ENCODE peak calls at places on chromosome 5, in nine cellular contexts. O is naive thymus-derived CD4-positive, alpha-beta T cell; E is pancreas; J is lower leg skin; U is choroid plexus epithelial cell; X is astrocyte; M is HCT116; S is coronary artery; F is aorta. V is an unnamed sample.

GRCh38 chr5:176784218-176785165 is 25.9 kb upstream of the UNC5A start:
- DNase-seq in O (no peak), E (peak), J (no peak), U (peak), X (peak), M (peak), S (no peak), F (peak), V (no peak)

GRCh38 chr5:9479361-9479760 is 66.5 kb downstream of the SEMA5A start:
- DNase-seq in O (no peak), E (no peak), J (no peak), U (peak), X (peak), M (no peak), S (no peak), F (no peak), V (no peak)

GRCh38 chr5:122259995-122260394 is 52.0 kb upstream of the SNCAIP start:
- DNase-seq in O (no peak), E (no peak), J (no peak), U (peak), X (peak), M (no peak), S (no peak), F (no peak), V (no peak)

GRCh38 chr5:149274964-149275363 is 3.3 kb downstream of the AFAP1L1 start:
- DNase-seq in O (no peak), E (no peak), J (no peak), U (no peak), X (no peak), M (no peak), S (no peak), F (no peak), V (no peak)

GRCh38 chr5:2581418-2581817 is 170.1 kb downstream of the IRX2 start:
- DNase-seq in O (no peak), E (no peak), J (no peak), U (no peak), X (no peak), M (no peak), S (no peak), F (no peak), V (no peak)

GRCh38 chr5:50738864-50739263 is 72.4 kb downstream of the PARP8 start:
- DNase-seq in O (no peak), E (no peak), J (no peak), U (peak), X (no peak), M (no peak), S (no peak), F (no peak), V (no peak)

GRCh38 chr5:177356756-177357458 is 817 bp upstream of the RGS14 start:
- DNase-seq in O (no peak), E (peak), J (no peak), U (no peak), X (no peak), M (no peak), S (no peak), F (no peak), V (no peak)

GRCh38 chr5:68894673-68895072 is 199.1 kb upstream of the SLC30A5 start:
- DNase-seq in O (no peak), E (no peak), J (no peak), U (peak), X (no peak), M (no peak), S (no peak), F (no peak), V (peak)

GRCh38 chr5:172045315-172045632 is 38.8 kb upstream of the FBXW11 start:
- DNase-seq in O (no peak), E (no peak), J (no peak), U (no peak), X (no peak), M (no peak), S (peak), F (no peak), V (no peak)

GRCh38 chr5:124906339-124907097 is 160.1 kb upstream of the ZNF608 start:
- DNase-seq in O (no peak), E (no peak), J (peak), U (peak), X (peak), M (no peak), S (peak), F (no peak), V (no peak)

GRCh38 chr5:156476704-156477103 is 149.7 kb downstream of the SGCD start:
- DNase-seq in O (no peak), E (no peak), J (no peak), U (no peak), X (no peak), M (no peak), S (no peak), F (no peak), V (no peak)

GRCh38 chr5:121182788-121183490 is 668.7 kb upstream of the FTMT start:
- DNase-seq in O (no peak), E (no peak), J (no peak), U (no peak), X (peak), M (no peak), S (no peak), F (no peak), V (no peak)

GRCh38 chr5:159017787-159018186 is 81.9 kb downstream of the EBF1 start:
- DNase-seq in O (no peak), E (no peak), J (no peak), U (peak), X (peak), M (no peak), S (no peak), F (peak), V (no peak)

GRCh38 chr5:170632985-170633234 is 129.1 kb downstream of the KCNIP1 start:
- DNase-seq in O (peak), E (no peak), J (no peak), U (no peak), X (no peak), M (no peak), S (peak), F (peak), V (no peak)

GRCh38 chr5:170745481-170746061 is 38.0 kb upstream of the GABRP start:
- DNase-seq in O (no peak), E (peak), J (no peak), U (peak), X (no peak), M (no peak), S (no peak), F (no peak), V (no peak)

GRCh38 chr5:171999100-171999499 is 7.3 kb downstream of the FBXW11 start:
- DNase-seq in O (no peak), E (no peak), J (no peak), U (no peak), X (no peak), M (no peak), S (no peak), F (no peak), V (no peak)

GRCh38 chr5:68187268-68188055 is 28.1 kb upstream of the PIK3R1 start:
- DNase-seq in O (no peak), E (no peak), J (no peak), U (peak), X (peak), M (no peak), S (no peak), F (peak), V (no peak)

GRCh38 chr5:160930361-160930760 is 78.3 kb upstream of the ATP10B start:
- DNase-seq in O (no peak), E (no peak), J (no peak), U (peak), X (peak), M (no peak), S (no peak), F (no peak), V (no peak)

GRCh38 chr5:113693205-113693553 is 179.7 kb downstream of the YTHDC2 start:
- DNase-seq in O (no peak), E (no peak), J (no peak), U (peak), X (no peak), M (no peak), S (no peak), F (no peak), V (no peak)

GRCh38 chr5:133995341-133995740 is 9.4 kb downstream of the VDAC1 start:
- DNase-seq in O (no peak), E (no peak), J (no peak), U (peak), X (no peak), M (no peak), S (no peak), F (no peak), V (no peak)

GRCh38 chr5:6636293-6636692 is 3.1 kb downstream of the SRD5A1 start:
- DNase-seq in O (no peak), E (peak), J (peak), U (no peak), X (no peak), M (no peak), S (no peak), F (no peak), V (no peak)

GRCh38 chr5:3694819-3695218 is 99.2 kb downstream of the IRX1 start:
- DNase-seq in O (no peak), E (no peak), J (no peak), U (no peak), X (peak), M (no peak), S (no peak), F (no peak), V (no peak)

GRCh38 chr5:150780816-150781221 is 2.3 kb downstream of the SMIM3 start:
- DNase-seq in O (no peak), E (no peak), J (no peak), U (peak), X (peak), M (no peak), S (no peak), F (no peak), V (no peak)
- H3K4me3 ChIP-seq in O (no peak), E (no peak), J (no peak), U (peak), X (no peak), M (no peak), S (peak), F (no peak), V (peak)

GRCh38 chr5:91556-92263 is at the start of gene PLEKHG4B:
- DNase-seq in O (no peak), E (no peak), J (no peak), U (no peak), X (peak), M (no peak), S (peak), F (no peak), V (peak)
- H3K4me3 ChIP-seq in O (no peak), E (peak), J (peak), U (peak), X (peak), M (no peak), S (peak), F (peak), V (peak)

DNA sequence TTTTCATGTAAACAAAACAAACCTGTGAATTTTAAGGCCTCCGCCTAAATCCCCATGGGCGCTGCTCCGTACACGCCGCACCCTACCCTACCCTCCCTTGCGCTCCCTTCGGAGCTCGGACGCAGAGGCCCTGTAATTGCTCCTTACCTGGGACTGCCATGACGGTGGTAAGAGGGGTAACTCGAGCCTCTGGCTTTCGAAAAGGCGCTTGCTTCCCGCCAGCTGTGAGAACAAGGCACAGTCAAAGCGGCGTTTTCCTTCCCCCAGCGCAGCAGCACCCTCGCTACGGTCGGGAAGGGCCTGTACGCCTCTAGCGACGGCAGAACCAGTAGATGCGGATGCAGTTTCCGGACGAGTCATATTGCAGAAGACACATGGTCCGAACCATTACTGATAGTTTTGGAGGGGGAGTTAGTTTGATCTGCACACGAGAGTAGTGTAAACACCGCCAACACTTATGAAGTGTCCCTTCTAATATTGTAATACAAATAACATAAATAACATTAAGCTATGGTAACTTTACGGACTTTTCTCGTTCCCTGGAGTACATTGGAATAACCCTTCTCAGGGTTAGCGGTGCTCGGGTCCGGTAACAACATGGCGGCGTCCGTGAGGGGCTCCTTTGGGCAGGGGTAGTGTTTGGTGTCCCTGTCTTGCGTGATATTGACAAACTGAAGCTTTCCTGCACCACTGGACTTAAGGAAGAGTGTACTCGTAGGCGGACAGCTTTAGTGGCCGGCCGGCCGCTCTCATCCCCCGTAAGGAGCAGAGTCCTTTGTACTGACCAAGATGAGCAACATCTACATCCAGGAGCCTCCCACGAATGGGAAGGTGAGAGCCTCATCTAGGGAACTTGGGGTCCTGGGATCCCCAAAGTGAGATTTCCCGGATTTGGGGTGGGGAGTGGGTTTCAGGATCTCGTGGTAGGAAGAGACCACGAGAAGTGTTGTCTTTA is at the start of the genes CWC27 and SREK1IP1:
- DNase-seq in O (peak), E (peak), J (peak), U (peak), X (peak), M (peak), S (peak), F (peak), V (peak)
- H3K4me3 ChIP-seq in O (peak), E (peak), J (peak), U (peak), X (peak), M (peak), S (peak), F (peak), V (peak)

GRCh38 chr5:93141969-93142368 is 439.1 kb downstream of the NR2F1-AS1 start:
- DNase-seq in O (no peak), E (no peak), J (no peak), U (peak), X (no peak), M (no peak), S (no peak), F (no peak), V (no peak)
- H3K4me3 ChIP-seq in O (no peak), E (no peak), J (no peak), U (no peak), X (no peak), M (no peak), S (no peak), F (no peak), V (no peak)

GRCh38 chr5:174532453-174533126 is 191.8 kb upstream of the MSX2 start:
- DNase-seq in O (no peak), E (no peak), J (peak), U (peak), X (peak), M (peak), S (peak), F (peak), V (peak)
- H3K4me3 ChIP-seq in O (no peak), E (no peak), J (no peak), U (peak), X (peak), M (peak), S (peak), F (no peak), V (no peak)

DNA sequence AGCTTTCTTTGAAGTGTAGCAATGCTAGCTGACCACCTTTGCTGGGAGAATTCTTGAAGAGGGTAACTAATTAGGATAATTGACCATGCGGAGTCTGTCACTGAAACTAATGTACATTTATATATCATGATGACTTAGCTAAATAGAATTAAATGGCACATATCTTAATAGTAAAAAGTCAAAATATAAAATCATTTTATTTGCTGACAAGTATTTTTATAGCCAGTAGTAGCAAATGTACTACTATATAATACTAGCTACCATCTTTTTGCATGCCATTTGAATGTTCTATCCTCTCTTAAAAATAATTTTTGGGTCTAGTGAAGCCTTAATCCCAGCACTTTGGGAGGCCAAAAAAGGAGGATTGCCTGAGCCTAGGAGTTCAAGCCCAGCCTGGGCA is 605.8 kb upstream of the COX7C start:
- DNase-seq in O (no peak), E (no peak), J (no peak), U (no peak), X (no peak), M (no peak), S (no peak), F (no peak), V (no peak)
- H3K4me3 ChIP-seq in O (no peak), E (no peak), J (no peak), U (no peak), X (no peak), M (no peak), S (no peak), F (no peak), V (no peak)

DNA sequence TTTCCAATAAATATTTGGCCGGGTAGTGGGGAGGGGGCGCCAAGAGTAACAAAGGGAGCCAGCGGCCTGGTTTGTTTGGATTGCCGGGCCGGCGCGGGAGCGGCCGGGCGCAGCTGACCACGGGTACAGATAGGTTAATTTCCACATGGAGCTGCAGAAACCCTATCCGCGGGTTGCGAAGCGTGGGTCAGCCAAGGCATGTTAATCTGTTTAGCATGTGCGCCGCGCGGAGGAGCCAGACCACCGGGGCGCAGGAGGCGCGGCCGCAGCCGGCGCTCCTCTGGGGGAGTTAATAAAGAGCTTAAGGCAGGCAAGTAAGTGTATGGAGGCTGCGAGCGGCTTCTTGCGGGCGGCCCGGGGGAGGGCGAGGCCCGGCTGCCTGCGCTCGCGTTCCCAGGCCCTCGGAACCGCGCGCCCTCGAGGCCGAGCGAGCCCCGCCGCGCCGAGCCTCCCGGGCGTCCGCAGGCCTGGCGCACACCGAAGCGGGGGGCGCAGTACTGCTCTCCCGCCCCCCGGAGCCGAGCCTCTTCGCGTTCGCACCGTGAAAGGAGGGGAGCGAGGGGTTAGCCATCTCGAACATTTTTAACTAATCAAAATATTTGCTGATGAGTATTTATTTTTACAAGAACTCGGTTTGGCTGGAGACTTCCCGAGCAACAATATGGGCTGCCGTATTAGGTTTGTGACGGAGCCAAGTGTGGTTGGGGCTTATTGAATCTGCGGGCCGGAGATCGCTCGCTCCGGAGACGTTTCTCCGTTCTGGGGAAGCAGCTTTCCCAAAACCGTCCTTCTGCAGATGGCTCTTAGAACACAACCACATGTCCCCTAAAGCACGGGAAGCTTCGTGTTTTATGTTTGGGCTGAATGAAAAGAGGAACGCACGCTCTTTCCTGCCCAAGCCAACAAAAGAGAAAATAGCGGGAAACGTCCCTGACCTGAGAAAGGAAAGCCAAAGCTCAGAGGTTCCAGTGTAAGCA is 28.9 kb downstream of the FOXD1 start:
- DNase-seq in O (no peak), E (peak), J (no peak), U (peak), X (peak), M (no peak), S (no peak), F (peak), V (no peak)
- H3K4me3 ChIP-seq in O (no peak), E (peak), J (no peak), U (peak), X (peak), M (no peak), S (peak), F (no peak), V (no peak)

GRCh38 chr5:137497396-137498290 is 1.5 kb downstream of the SPOCK1 start:
- DNase-seq in O (no peak), E (no peak), J (no peak), U (no peak), X (no peak), M (no peak), S (no peak), F (no peak), V (peak)
- H3K4me3 ChIP-seq in O (no peak), E (no peak), J (peak), U (no peak), X (peak), M (no peak), S (peak), F (no peak), V (no peak)

GRCh38 chr5:132371603-132371994 is 2.1 kb downstream of the SLC22A5 start:
- DNase-seq in O (no peak), E (no peak), J (no peak), U (no peak), X (no peak), M (no peak), S (no peak), F (no peak), V (no peak)
- H3K4me3 ChIP-seq in O (no peak), E (no peak), J (no peak), U (no peak), X (no peak), M (no peak), S (no peak), F (no peak), V (no peak)

DNA sequence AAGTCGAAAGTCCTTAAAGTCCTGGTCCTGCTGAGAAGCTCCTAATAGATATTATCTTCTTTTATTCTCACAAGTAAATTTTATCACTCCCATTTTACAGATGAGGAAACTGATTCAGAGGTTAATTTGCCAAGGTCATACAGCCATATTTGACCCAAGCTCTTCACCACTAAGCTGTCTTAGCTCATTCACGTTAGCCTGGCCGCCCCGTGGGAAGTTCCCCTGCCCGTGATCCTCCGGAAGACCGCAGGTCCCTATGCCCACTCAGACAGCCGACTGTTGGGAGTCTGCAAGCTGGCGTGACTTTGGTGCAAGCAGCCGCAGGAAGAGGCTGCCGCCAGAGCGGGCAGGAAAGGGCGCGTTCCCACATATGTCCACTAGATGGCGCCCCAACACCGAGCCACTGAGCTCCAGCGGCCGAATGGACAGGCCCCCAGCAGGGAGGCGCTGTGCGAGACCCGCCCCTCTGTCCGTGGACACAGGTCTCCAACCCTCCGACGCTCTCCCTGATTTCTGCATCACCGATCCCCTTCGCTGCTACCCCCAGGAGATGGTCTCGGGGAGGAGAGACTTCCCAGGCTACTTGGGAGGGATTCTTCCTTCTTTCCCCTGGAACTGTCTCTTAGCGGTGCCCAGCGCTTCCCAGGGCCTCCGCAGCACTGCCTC is 10.0 kb upstream of the ARAP3 start:
- DNase-seq in O (peak), E (peak), J (peak), U (peak), X (peak), M (peak), S (peak), F (peak), V (peak)
- H3K4me3 ChIP-seq in O (peak), E (no peak), J (no peak), U (peak), X (peak), M (peak), S (peak), F (no peak), V (peak)